ENCODE peak calls at places on chromosome 21, in five cellular contexts. F, A, W, N and X are unnamed samples.

GRCh38 chr21:38027901-38028300 is 111.6 kb upstream of the KCNJ6 start:
- DNase-seq in F (peak; percentile 76), A (no peak), W (no peak), N (peak; percentile 65), X (no peak)

GRCh38 chr21:28687571-28687970 is 305.1 kb downstream of the LTN1 start:
- DNase-seq in F (no peak), A (no peak), W (no peak), N (peak; percentile 96), X (no peak)

GRCh38 chr21:16180613-16181012 is 450.8 kb downstream of the USP25 start:
- DNase-seq in F (no peak), A (no peak), W (no peak), N (no peak), X (no peak)

GRCh38 chr21:43805275-43805800 is 16.0 kb downstream of the RRP1 start:
- DNase-seq in F (no peak), A (no peak), W (no peak), N (no peak), X (no peak)

GRCh38 chr21:45154511-45155508 is 80.4 kb downstream of the ADARB1 start:
- DNase-seq in F (no peak), A (no peak), W (peak; percentile 11), N (peak; percentile 23), X (no peak)

GRCh38 chr21:41220208-41220733 is 52.3 kb downstream of the BACE2 start:
- DNase-seq in F (no peak), A (no peak), W (no peak), N (no peak), X (no peak)

GRCh38 chr21:44684077-44684476 is 2.1 kb upstream of the KRTAP12-1 start:
- DNase-seq in F (no peak), A (no peak), W (no peak), N (no peak), X (no peak)

GRCh38 chr21:45844181-45844580 is 137.4 kb upstream of the COL6A1 start:
- DNase-seq in F (no peak), A (no peak), W (no peak), N (no peak), X (no peak)

GRCh38 chr21:43866659-43867331 is 1.8 kb downstream of the AGPAT3 start:
- DNase-seq in F (no peak), A (no peak), W (no peak), N (peak; percentile 40), X (no peak)

GRCh38 chr21:45386336-45386727 is 18.6 kb upstream of the COL18A1 start:
- DNase-seq in F (no peak), A (no peak), W (no peak), N (no peak), X (peak; percentile 20)

GRCh38 chr21:46369520-46370235 is 45.7 kb downstream of the PCNT start:
- DNase-seq in F (no peak), A (no peak), W (no peak), N (no peak), X (no peak)

GRCh38 chr21:33433001-33433400 is 29.8 kb downstream of the IFNGR2 start:
- DNase-seq in F (no peak), A (no peak), W (no peak), N (no peak), X (no peak)

GRCh38 chr21:45001134-45002095 is 61.6 kb downstream of the SLX9 start:
- DNase-seq in F (no peak), A (no peak), W (no peak), N (peak; percentile 61), X (no peak)

GRCh38 chr21:45330075-45330781 is 42.5 kb upstream of the POFUT2 start:
- DNase-seq in F (peak; percentile 46), A (no peak), W (no peak), N (peak; percentile 63), X (no peak)

GRCh38 chr21:28776251-28776650 is 216.4 kb downstream of the LTN1 start:
- DNase-seq in F (no peak), A (no peak), W (no peak), N (peak; percentile 41), X (no peak)

GRCh38 chr21:46065215-46065992 is 32.5 kb upstream of the COL6A2 start:
- DNase-seq in F (no peak), A (no peak), W (peak; percentile 67), N (no peak), X (no peak)

GRCh38 chr21:44449473-44450363 is 5.6 kb upstream of the LRRC3 start:
- DNase-seq in F (no peak), A (no peak), W (no peak), N (no peak), X (no peak)

GRCh38 chr21:28893687-28894086 is 99.0 kb downstream of the LTN1 start:
- DNase-seq in F (no peak), A (no peak), W (no peak), N (no peak), X (no peak)

GRCh38 chr21:15874610-15875009 is 144.8 kb downstream of the USP25 start:
- DNase-seq in F (no peak), A (no peak), W (no peak), N (peak; percentile 64), X (no peak)

GRCh38 chr21:46183910-46184624 is at the start of gene SPATC1L:
- DNase-seq in F (no peak), A (peak; percentile 69), W (no peak), N (peak; percentile 63), X (no peak)

GRCh38 chr21:41160036-41160435 is 7.9 kb upstream of the BACE2 start:
- DNase-seq in F (no peak), A (no peak), W (no peak), N (no peak), X (no peak)

GRCh38 chr21:20662523-20662922 is 335.7 kb upstream of the NCAM2 start:
- DNase-seq in F (no peak), A (peak; percentile 39), W (no peak), N (no peak), X (no peak)

GRCh38 chr21:45304161-45304830 is 16.6 kb upstream of the POFUT2 start:
- DNase-seq in F (no peak), A (peak; percentile 7), W (no peak), N (no peak), X (no peak)

GRCh38 chr21:44984792-44985440 is 45.1 kb downstream of the SLX9 start:
- DNase-seq in F (no peak), A (peak; percentile 23), W (no peak), N (no peak), X (no peak)

GRCh38 chr21:20997633-20998455 is at the start of gene NCAM2:
- DNase-seq in F (no peak), A (peak; percentile 73), W (no peak), N (peak; percentile 4), X (peak; percentile 77)

GRCh38 chr21:46594276-46594675 is 10.6 kb downstream of the S100B start:
- DNase-seq in F (no peak), A (no peak), W (no peak), N (no peak), X (no peak)

GRCh38 chr21:43372663-43373386 is 54.1 kb downstream of the SIK1 start:
- DNase-seq in F (no peak), A (no peak), W (no peak), N (peak; percentile 94), X (no peak)

GRCh38 chr21:33069994-33070811 is at the start of gene OLIG1:
- DNase-seq in F (no peak), A (peak; percentile 82), W (no peak), N (no peak), X (peak; percentile 54)

GRCh38 chr21:43733060-43733459 is 14.1 kb downstream of the PDXK start:
- DNase-seq in F (no peak), A (no peak), W (no peak), N (no peak), X (no peak)

GRCh38 chr21:45550552-45551210 is 8.4 kb upstream of the SLC19A1 start:
- DNase-seq in F (no peak), A (no peak), W (no peak), N (no peak), X (no peak)

GRCh38 chr21:21003701-21004100 is 5.5 kb downstream of the NCAM2 start:
- DNase-seq in F (no peak), A (peak; percentile 24), W (no peak), N (peak; percentile 16), X (no peak)

GRCh38 chr21:15706686-15707085 is 23.1 kb upstream of the USP25 start:
- DNase-seq in F (peak; percentile 77), A (no peak), W (peak; percentile 47), N (peak; percentile 99), X (no peak)

GRCh38 chr21:46150073-46150472 is 5.3 kb downstream of the FTCD start:
- DNase-seq in F (no peak), A (peak; percentile 14), W (no peak), N (no peak), X (no peak)

GRCh38 chr21:23398726-23399125 is 2208.6 kb downstream of the MRPL39 start:
- DNase-seq in F (no peak), A (no peak), W (no peak), N (no peak), X (no peak)

DNA sequence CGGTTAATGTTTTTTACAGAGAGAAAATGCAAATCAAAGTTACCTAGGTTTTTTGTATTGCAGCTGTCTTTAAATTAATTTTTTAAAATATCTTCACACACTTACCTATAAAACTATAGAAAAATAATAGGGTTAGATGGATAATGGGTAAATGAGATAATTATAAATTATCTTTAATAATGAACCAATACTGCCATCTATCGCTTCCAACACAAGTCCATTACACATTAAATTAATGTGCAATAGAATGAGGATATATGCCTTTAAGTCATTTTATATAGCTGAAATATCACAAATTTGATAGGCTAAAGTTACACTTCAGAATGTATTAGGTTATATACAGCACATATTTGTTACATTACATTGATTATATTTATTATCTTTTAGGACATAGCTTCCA is 2212.8 kb downstream of the MRPL39 start:
- DNase-seq in F (no peak), A (no peak), W (no peak), N (no peak), X (no peak)
- TF ChIP-seq CTCF in F (no peak), A (no peak), W (no peak), N (no peak), X (no peak)

GRCh38 chr21:31593161-31593560 is 66.3 kb upstream of the SOD1 start:
- DNase-seq in F (no peak), A (no peak), W (no peak), N (no peak), X (no peak)
- TF ChIP-seq CTCF in F (no peak), A (no peak), W (no peak), N (no peak), X (no peak)

DNA sequence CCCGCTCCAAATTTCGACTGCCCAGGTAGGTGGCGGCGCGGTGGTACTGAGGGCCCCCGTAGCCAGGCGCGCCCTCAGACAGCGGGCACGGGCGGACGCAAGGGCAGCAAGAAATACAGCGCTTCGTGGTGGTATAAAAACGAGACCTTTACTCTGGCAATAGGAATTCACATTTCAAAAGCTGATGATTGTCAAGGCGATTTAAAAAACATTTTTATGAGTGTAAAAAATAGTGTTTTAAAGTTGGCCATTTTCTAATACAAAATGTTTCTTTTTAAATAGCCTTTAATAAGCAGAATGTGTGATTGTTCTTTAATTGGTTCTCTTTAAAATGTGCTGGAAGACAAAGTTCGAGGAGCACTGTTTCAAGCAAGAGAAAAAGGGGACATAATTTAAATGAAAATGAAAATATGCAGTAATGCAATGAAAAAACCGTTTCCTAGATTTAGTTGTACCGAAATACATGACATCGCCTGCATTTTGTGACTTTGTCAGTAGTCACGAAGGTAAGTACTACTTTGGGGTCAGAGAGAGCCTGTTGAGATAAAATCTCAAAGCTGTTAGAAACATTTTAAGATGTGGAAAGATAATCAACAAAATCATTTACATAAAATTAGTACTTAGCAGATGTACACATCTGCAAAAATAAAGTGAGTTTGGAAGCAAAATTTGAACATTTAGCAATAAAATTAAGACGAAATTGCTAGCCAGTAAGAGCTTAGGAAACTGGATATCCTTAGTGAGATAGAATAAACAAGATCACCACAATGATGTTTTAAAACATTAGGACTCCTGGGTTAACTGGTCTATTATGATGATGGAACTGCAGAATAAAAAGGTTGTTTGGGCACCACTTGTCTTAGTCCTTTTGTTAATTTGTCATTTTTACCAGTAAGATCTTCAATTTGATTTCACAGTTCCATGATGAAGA is 1.1 kb upstream of the PSMG1 start:
- DNase-seq in F (no peak), A (no peak), W (no peak), N (peak; percentile 23), X (no peak)
- TF ChIP-seq CTCF in F (no peak), A (no peak), W (no peak), N (no peak), X (no peak)

GRCh38 chr21:18041012-18041411 is 203.6 kb upstream of the CHODL start:
- DNase-seq in F (no peak), A (peak; percentile 15), W (no peak), N (peak; percentile 1), X (no peak)
- TF ChIP-seq CTCF in F (no peak), A (no peak), W (no peak), N (no peak), X (no peak)